ENCODE peak calls at places on chromosomes 7 and 10, in six cellular contexts. M is H9, O is PC-9, E is right lobe of liver, I is HepG2, S is Peyer's patch. W is an unnamed sample. For H3K4me1 and H3K27me3, the result is how much of the 10 kb centered on the place peaks cover.

GRCh38 chr10:57982091-57982490 is 285.6 kb downstream of the IPMK start:
- DNase-seq in M (no peak), O (no peak), E (no peak), I (no peak), S (no peak), W (no peak)

GRCh38 chr10:104080762-104081161 is 4.9 kb downstream of the COL17A1 start:
- DNase-seq in M (no peak), O (no peak), E (no peak), I (peak), S (no peak), W (no peak)

GRCh38 chr10:75335983-75336382 is 65.6 kb downstream of the ZNF503 start:
- DNase-seq in M (no peak), O (no peak), E (no peak), I (no peak), S (no peak), W (no peak)

GRCh38 chr7:121079425-121080169 is 91.1 kb downstream of the CPED1 start:
- DNase-seq in M (no peak), O (no peak), E (no peak), I (peak), S (no peak), W (no peak)

GRCh38 chr10:62388328-62388727 is 14.2 kb downstream of the ZNF365 start:
- DNase-seq in M (peak), O (no peak), E (no peak), I (no peak), S (no peak), W (no peak)

GRCh38 chr7:138857728-138858127 is 59.7 kb upstream of the ATP6V0A4 start:
- DNase-seq in M (no peak), O (no peak), E (no peak), I (no peak), S (no peak), W (no peak)

GRCh38 chr7:26618898-26619297 is 245.5 kb downstream of the SKAP2 start:
- DNase-seq in M (no peak), O (no peak), E (no peak), I (no peak), S (no peak), W (no peak)

GRCh38 chr10:112807013-112807412 is 143.0 kb upstream of the TCF7L2 start:
- DNase-seq in M (peak), O (no peak), E (no peak), I (no peak), S (no peak), W (no peak)

GRCh38 chr7:39099146-39099545 is 121.4 kb downstream of the POU6F2 start:
- DNase-seq in M (no peak), O (no peak), E (no peak), I (no peak), S (no peak), W (no peak)

GRCh38 chr7:82312646-82313045 is 130.9 kb downstream of the CACNA2D1 start:
- DNase-seq in M (peak), O (no peak), E (no peak), I (no peak), S (no peak), W (no peak)

GRCh38 chr7:158439035-158439434 is 148.6 kb downstream of the PTPRN2 start:
- DNase-seq in M (no peak), O (no peak), E (no peak), I (no peak), S (peak), W (no peak)

GRCh38 chr7:66921396-66921917 is 432 bp downstream of the TMEM248 start:
- DNase-seq in M (no peak), O (no peak), E (peak), I (no peak), S (no peak), W (no peak)

GRCh38 chr7:41820117-41820671 is 117.3 kb upstream of the INHBA start:
- DNase-seq in M (no peak), O (no peak), E (no peak), I (no peak), S (no peak), W (no peak)
- H3K4me1 ChIP-seq in M (under half), O (under half), E (under half), I (under half), S (under half), W (under half)

DNA sequence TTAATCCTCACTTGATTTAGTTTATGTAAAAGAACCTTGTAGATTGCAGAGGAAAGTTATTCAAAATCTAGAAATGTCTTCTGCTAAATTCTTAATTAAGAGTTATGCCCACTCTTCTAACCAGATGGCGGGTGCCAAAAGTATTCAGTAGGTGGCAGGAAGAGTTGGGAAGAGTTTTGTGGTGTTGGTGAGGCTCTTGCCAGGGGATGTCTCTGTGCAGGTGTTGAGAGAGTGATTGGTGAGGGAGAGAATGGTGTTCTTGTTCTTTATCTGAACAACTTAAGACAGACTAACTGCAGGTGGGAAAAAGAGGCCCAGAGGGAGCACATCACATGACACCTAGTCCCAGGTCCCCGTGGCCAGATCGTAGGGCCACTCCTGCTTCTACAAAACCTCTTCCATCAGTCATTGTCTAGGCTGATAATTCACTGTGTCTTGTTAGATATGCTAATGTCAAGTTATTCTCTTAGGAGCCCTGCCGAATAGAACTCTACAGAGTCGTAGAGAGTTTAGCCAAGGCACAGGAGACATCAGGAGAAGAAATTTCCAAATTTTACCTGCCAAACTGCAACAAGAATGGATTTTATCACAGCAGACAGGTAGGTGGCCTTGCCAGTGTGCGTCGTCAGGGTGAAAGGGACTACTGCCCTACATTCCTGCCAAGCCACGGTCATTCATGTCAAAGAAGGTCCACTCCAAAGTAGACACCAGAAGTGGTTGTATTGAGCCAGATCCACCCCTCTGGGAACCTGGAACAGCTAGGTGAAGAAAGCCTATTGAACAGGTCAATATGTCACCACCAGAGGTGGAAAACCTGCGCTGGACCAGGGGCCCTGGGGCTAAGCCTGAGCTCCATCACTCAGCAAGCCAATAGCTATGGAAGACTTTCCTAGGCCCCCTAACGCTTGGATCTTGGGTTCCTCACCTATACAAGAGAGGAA is 3.4 kb downstream of the IGFBP1 start:
- DNase-seq in M (no peak), O (peak), E (peak), I (no peak), S (no peak), W (no peak)
- TF ChIP-seq CTCF in M (no peak), O (no peak), E (no peak), I (no peak), S (no peak), W (no peak)

GRCh38 chr7:157077021-157077420 is 61.7 kb upstream of the UBE3C start:
- DNase-seq in M (no peak), O (no peak), E (no peak), I (no peak), S (no peak), W (no peak)

GRCh38 chr7:157076466-157076865 is 62.3 kb upstream of the UBE3C start:
- DNase-seq in M (no peak), O (no peak), E (no peak), I (no peak), S (no peak), W (no peak)

GRCh38 chr7:157077986-157078644 is 60.6 kb upstream of the UBE3C start:
- DNase-seq in M (peak), O (no peak), E (no peak), I (no peak), S (no peak), W (no peak)

GRCh38 chr7:157080111-157080730 is 58.5 kb upstream of the UBE3C start:
- DNase-seq in M (no peak), O (no peak), E (no peak), I (no peak), S (no peak), W (no peak)

GRCh38 chr7:157079116-157079515 is 59.6 kb upstream of the UBE3C start:
- DNase-seq in M (no peak), O (no peak), E (no peak), I (no peak), S (no peak), W (no peak)
- H3K27me3 ChIP-seq in M (under half), O (half or more), E (under half), I (under half), S (under half), W (under half)

GRCh38 chr7:36137754-36138153 is 15.3 kb upstream of the EEPD1 start:
- DNase-seq in M (no peak), O (no peak), E (no peak), I (no peak), S (no peak), W (no peak)
- H3K4me1 ChIP-seq in M (under half), O (under half), E (under half), I (under half), S (under half), W (under half)

GRCh38 chr7:50650057-50650664 is 85.0 kb upstream of the DDC start:
- DNase-seq in M (no peak), O (no peak), E (no peak), I (no peak), S (no peak), W (no peak)

GRCh38 chr7:50653116-50653854 is 88.1 kb upstream of the DDC start:
- DNase-seq in M (no peak), O (no peak), E (no peak), I (peak), S (no peak), W (no peak)

GRCh38 chr7:50652400-50653115 is 87.4 kb upstream of the DDC start:
- DNase-seq in M (no peak), O (no peak), E (no peak), I (no peak), S (no peak), W (no peak)

GRCh38 chr7:50649259-50649885 is 84.2 kb upstream of the DDC start:
- DNase-seq in M (no peak), O (no peak), E (no peak), I (no peak), S (no peak), W (no peak)

DNA sequence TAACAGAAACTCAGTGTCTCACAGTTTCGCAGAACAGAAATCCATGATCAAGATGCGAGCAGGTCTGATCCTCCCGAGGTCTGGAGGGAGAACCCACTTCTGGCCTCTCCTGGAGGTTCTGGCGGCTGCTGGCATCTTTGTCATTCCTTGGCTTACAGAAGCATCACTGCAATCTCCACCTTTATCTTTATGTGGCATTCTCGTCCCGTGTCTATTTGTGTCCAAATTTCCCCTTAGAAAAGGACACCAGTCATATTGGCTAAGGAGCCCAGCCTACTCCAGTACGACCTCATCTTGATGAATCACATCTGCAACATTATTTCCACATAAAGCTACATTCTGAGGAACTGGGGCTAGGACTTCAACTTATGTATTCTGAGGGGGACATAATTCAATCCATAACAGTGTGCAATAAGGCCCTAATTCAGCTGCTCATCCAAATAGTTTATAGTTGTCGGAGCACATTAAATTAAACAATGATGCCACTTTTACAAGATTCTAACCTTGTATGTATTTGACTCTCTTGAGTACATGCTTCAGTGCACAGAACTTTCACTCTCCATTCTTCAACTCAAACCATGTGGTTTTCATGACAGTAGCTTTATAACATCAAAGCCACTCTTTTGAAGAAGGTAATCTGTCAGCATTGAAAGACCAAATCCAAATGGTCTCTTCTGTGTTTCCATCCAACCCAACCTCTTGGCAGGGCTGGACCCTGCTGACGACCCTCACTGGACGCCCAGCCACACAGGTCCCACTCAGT is 86.2 kb upstream of the DDC start:
- DNase-seq in M (no peak), O (no peak), E (no peak), I (no peak), S (no peak), W (no peak)
- TF ChIP-seq CTCF in M (no peak), O (no peak), E (no peak), I (no peak), S (no peak), W (no peak)